ENCODE peak calls at places on chromosomes 6 and 20, in six cellular contexts. U is osteoblast, T is mucosa of descending colon, L is bronchial epithelial cell, H is upper lobe of right lung, M is fibroblast of lung. N is an unnamed sample.
A peak's percentile ranks its signal among the peaks of the same experiment; 100 is the strongest.

GRCh38 chr6:156948807-156949206 is 171.6 kb downstream of the ARID1B start:
- DNase-seq in H (no peak), T (no peak), L (peak; percentile 95), M (peak; percentile 97), U (no peak), N (peak; percentile 82)

GRCh38 chr6:19551611-19552010 is 285.6 kb upstream of the ID4 start:
- DNase-seq in U (no peak), T (no peak), M (peak; percentile 6), L (peak; percentile 74), H (no peak), N (no peak)

GRCh38 chr6:7234547-7234946 is 78.5 kb downstream of the SSR1 start:
- DNase-seq in U (no peak), T (no peak), L (no peak), H (no peak), M (no peak), N (peak; percentile 17)

GRCh38 chr6:14728396-14729024 is 517.4 kb upstream of the JARID2 start:
- DNase-seq in U (peak; percentile 70), L (peak; percentile 63), T (no peak), H (no peak), M (peak; percentile 67), N (peak; percentile 97)

GRCh38 chr6:149995971-149996370 is 29.4 kb downstream of the RAET1L start:
- DNase-seq in M (no peak), T (no peak), L (no peak), U (no peak), H (no peak), N (no peak)

GRCh38 chr20:19757973-19758887 is at the start of gene RIN2:
- DNase-seq in T (peak; percentile 95), M (peak; percentile 87), H (peak; percentile 95), U (peak; percentile 97), L (peak; percentile 83), N (peak; percentile 71)

GRCh38 chr20:21397341-21398108 is at the start of gene NKX2-4:
- DNase-seq in L (no peak), H (no peak), U (peak; percentile 64), M (peak; percentile 36), T (no peak), N (no peak)

GRCh38 chr6:170140129-170140528 is 150.7 kb downstream of the DLL1 start:
- DNase-seq in U (no peak), T (no peak), H (peak; percentile 41), L (no peak), M (no peak), N (no peak)

GRCh38 chr6:44655368-44656342 is 268.1 kb downstream of the CDC5L start:
- DNase-seq in H (peak; percentile 86), T (no peak), L (peak; percentile 46), U (peak; percentile 91), M (peak; percentile 57), N (peak; percentile 77)

GRCh38 chr20:10705801-10706459 is 32.1 kb upstream of the JAG1 start:
- DNase-seq in M (peak; percentile 58), L (peak; percentile 99), U (no peak), T (no peak), H (no peak), N (no peak)

GRCh38 chr6:52514514-52514913 is 62.3 kb downstream of the TRAM2 start:
- DNase-seq in T (no peak), H (no peak), M (peak; percentile 78), U (no peak), L (peak; percentile 87), N (peak; percentile 96)

GRCh38 chr6:5671162-5671561 is 335.6 kb downstream of the NRN1 start:
- DNase-seq in H (no peak), L (peak; percentile 79), M (peak; percentile 67), U (peak; percentile 6), T (no peak), N (peak; percentile 79)

GRCh38 chr6:28657756-28658465 is 132.2 kb downstream of the GPX5 start:
- DNase-seq in U (peak; percentile 87), M (peak; percentile 56), L (peak; percentile 42), T (no peak), H (no peak), N (peak; percentile 68)

GRCh38 chr6:28658475-28659249 is 133.0 kb downstream of the GPX5 start:
- DNase-seq in T (no peak), H (no peak), M (no peak), U (no peak), L (no peak), N (no peak)

GRCh38 chr6:28661097-28661713 is 135.5 kb downstream of the GPX5 start:
- DNase-seq in M (no peak), H (no peak), U (no peak), L (no peak), T (no peak), N (no peak)

GRCh38 chr6:28657367-28657755 is 131.7 kb downstream of the GPX5 start:
- DNase-seq in H (no peak), L (no peak), U (no peak), T (no peak), M (no peak), N (no peak)

GRCh38 chr6:28659250-28659566 is 133.5 kb downstream of the GPX5 start:
- DNase-seq in T (no peak), U (no peak), L (no peak), H (no peak), M (no peak), N (no peak)
- H3K4me3 ChIP-seq in T (no peak overlapping the region), U (peak overlapping the region; percentile 75), L (no peak overlapping the region), H (no peak overlapping the region), M (no peak overlapping the region), N (peak overlapping the region; percentile 73)

GRCh38 chr6:20954325-20954724 is 420.1 kb downstream of the CDKAL1 start:
- DNase-seq in M (no peak), H (no peak), T (no peak), L (no peak), U (no peak), N (no peak)

GRCh38 chr6:20948531-20948930 is 414.3 kb downstream of the CDKAL1 start:
- DNase-seq in M (no peak), H (no peak), L (no peak), U (no peak), T (no peak), N (no peak)

GRCh38 chr6:20952605-20953004 is 418.3 kb downstream of the CDKAL1 start:
- DNase-seq in H (no peak), U (no peak), T (no peak), L (peak; percentile 92), M (peak; percentile 89), N (peak; percentile 85)

GRCh38 chr6:20955751-20956150 is 421.5 kb downstream of the CDKAL1 start:
- DNase-seq in H (no peak), L (no peak), U (no peak), T (no peak), M (no peak), N (no peak)

DNA sequence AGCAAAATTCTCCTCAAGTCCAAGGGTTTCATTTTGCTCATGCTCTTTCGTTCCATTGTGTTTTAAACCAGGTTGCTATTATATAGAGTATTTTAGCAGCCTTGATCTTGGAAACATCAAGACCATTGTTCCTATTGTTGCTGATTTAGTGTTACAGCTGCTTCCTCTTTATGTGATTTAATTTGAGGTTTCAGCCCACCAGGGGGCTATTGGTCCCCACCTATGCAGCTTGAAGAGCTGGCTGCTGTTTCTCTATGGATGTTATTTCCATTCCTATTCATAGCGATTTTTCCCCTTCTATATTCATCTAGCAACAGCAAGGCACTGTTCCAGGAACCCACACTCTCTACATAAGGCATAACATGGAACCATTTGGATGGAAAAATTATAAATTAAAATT is 418.8 kb downstream of the CDKAL1 start:
- DNase-seq in L (no peak), M (no peak), T (no peak), H (no peak), U (no peak), N (no peak)
- TF ChIP-seq CTCF in L (no peak), M (no peak), T (no peak), H (no peak), U (no peak), N (no peak)

DNA sequence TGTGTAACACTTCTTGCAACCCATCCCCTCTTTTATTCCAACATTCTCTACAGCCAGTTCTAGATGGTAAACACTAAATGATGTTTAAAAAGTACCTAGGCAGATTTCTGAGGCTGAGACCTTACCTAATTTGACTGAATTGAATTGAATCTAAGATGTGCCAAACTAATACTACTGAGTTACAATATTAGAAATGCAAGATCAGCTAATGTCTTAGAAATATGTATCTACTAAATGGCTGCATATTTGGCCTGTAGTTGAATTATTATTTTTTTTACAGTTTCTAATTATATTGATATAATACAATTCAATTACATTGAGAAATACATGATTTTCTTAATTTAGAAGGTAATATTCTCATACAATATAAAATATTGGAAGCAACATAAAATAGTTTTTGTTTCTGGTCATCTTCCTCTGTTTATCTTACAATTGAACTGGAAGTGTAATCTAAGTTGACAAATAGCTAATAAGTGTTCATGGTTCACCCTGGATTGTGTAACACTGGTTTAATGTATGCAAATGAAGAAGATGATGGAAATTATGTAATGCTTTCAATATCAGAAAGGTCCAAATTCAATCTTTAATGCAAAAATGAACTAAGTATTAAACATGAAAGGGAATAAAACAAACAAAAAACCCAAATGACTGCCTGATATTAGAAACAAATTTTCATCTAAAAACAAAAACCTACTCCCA is 2.9 kb downstream of the MAP3K7 start:
- DNase-seq in L (no peak), U (no peak), H (no peak), M (no peak), T (no peak), N (no peak)
- H3K4me3 ChIP-seq in L (no peak overlapping the region), U (peak overlapping the region; percentile 96), H (no peak overlapping the region), M (peak overlapping the region; percentile 9), T (no peak overlapping the region), N (no peak overlapping the region)

GRCh38 chr20:51542033-51542893 is at the start of gene NFATC2:
- DNase-seq in U (peak; percentile 87), H (peak; percentile 81), T (peak; percentile 78), M (no peak), L (no peak), N (no peak)
- TF ChIP-seq CTCF in U (no peak), H (peak; percentile 42), T (peak; percentile 4), M (no peak), L (no peak), N (no peak)

GRCh38 chr6:3282461-3283236 is 23.9 kb downstream of the PSMG4 start:
- DNase-seq in T (no peak), U (peak; percentile 93), M (peak; percentile 35), H (peak; percentile 29), L (no peak), N (no peak)
- H3K4me3 ChIP-seq in T (no peak overlapping the region), U (no peak overlapping the region), M (no peak overlapping the region), H (no peak overlapping the region), L (no peak overlapping the region), N (no peak overlapping the region)

DNA sequence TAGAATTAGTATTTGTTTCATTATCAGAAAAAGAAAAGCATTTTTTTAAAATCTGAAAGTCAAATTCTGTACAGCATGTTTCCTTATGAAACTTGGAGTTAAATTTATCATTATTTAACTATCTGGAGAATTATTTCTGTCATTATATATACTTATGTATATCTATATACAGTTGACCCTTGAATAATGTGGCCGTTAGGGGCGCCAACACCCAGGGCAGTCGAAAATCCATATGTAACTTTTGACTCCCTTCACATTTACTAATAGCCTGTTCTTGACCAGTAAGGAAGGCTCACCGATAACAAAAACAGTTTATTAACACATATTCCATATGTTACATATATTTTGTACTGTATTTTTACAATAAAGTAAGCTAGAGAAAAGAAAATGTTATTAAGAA is 341.2 kb downstream of the ADGRB3 start:
- DNase-seq in H (no peak), U (no peak), T (no peak), M (no peak), L (no peak), N (no peak)
- TF ChIP-seq CTCF in H (no peak), U (no peak), T (no peak), M (no peak), L (no peak), N (no peak)

DNA sequence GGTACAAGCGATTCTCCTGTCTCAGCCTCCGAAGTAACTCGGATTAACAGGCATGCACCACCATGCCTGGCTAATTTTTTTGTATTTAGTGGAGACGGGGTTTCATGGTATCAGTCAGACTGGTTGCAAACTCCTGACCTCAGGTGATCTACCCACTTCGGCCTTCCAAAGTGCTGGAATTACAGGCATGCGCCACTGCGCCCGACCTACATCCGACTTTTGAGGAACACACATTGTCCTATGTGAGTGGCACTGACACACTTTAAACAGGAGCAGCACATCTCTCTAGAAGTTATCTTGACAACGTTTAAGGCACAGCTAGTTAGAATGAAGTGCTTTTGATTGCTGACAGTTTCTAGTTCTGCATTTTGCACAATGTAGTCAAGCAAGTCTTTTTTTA is 26.7 kb downstream of the NEDD9 start:
- DNase-seq in T (no peak), H (no peak), L (no peak), U (no peak), M (no peak), N (no peak)
- H3K4me3 ChIP-seq in T (no peak overlapping the region), H (no peak overlapping the region), L (no peak overlapping the region), U (no peak overlapping the region), M (no peak overlapping the region), N (no peak overlapping the region)